ENCODE peak calls at places on chromosome 10, in seven cellular contexts. Z is mesendoderm; J is tibial nerve; L is HAP-1; B is choroid plexus epithelial cell; Y is transverse colon; W is CD4-positive, CD25-positive, alpha-beta regulatory T cell. M is an unnamed sample.

GRCh38 chr10:84176351-84176750 is 2.8 kb downstream of the GPR15LG start:
- DNase-seq in Z (no peak), J (no peak), L (no peak), B (no peak), Y (no peak), W (no peak), M (no peak)

GRCh38 chr10:6123467-6124042 is 34.7 kb downstream of the RBM17 start:
- DNase-seq in Z (no peak), J (no peak), L (no peak), B (no peak), Y (no peak), W (no peak), M (no peak)

GRCh38 chr10:77036993-77037734 is 600.4 kb downstream of the KCNMA1 start:
- DNase-seq in Z (peak), J (no peak), L (peak), B (peak), Y (no peak), W (peak), M (no peak)

GRCh38 chr10:95237376-95238170 is 43.5 kb downstream of the ACSM6 start:
- DNase-seq in Z (no peak), J (no peak), L (no peak), B (peak), Y (no peak), W (no peak), M (no peak)

GRCh38 chr10:87585565-87586514 is 73.8 kb upstream of the PAPSS2 start:
- DNase-seq in Z (no peak), J (no peak), L (peak), B (peak), Y (peak), W (no peak), M (peak)

GRCh38 chr10:97759157-97759980 is 12.4 kb downstream of the SFRP5 start:
- DNase-seq in Z (peak), J (peak), L (peak), B (peak), Y (peak), W (peak), M (peak)

GRCh38 chr10:76675951-76676587 is 961.5 kb downstream of the KCNMA1 start:
- DNase-seq in Z (no peak), J (peak), L (no peak), B (no peak), Y (peak), W (no peak), M (no peak)

GRCh38 chr10:95819620-95820329 is 63.8 kb downstream of the ENTPD1 start:
- DNase-seq in Z (no peak), J (no peak), L (no peak), B (peak), Y (no peak), W (no peak), M (no peak)

GRCh38 chr10:971150-971542 is 17.1 kb upstream of the GTPBP4 start:
- DNase-seq in Z (no peak), J (peak), L (no peak), B (peak), Y (no peak), W (no peak), M (peak)

GRCh38 chr10:92284112-92284704 is 6.7 kb downstream of the CPEB3 start:
- DNase-seq in Z (no peak), J (no peak), L (no peak), B (peak), Y (no peak), W (no peak), M (no peak)

GRCh38 chr10:123879596-123880257 is 11.9 kb downstream of the CPXM2 start:
- DNase-seq in Z (no peak), J (no peak), L (no peak), B (no peak), Y (no peak), W (no peak), M (no peak)

GRCh38 chr10:60313589-60313952 is 76.1 kb downstream of the ANK3 start:
- DNase-seq in Z (no peak), J (no peak), L (no peak), B (no peak), Y (no peak), W (no peak), M (no peak)

GRCh38 chr10:30786131-30786530 is 156.6 kb upstream of the LYZL2 start:
- DNase-seq in Z (no peak), J (no peak), L (no peak), B (no peak), Y (no peak), W (no peak), M (no peak)

GRCh38 chr10:29834990-29835569 is 200.3 kb upstream of the SVIL start:
- DNase-seq in Z (no peak), J (no peak), L (no peak), B (peak), Y (no peak), W (no peak), M (no peak)

GRCh38 chr10:48306870-48307531 is 524 bp downstream of the MAPK8 start:
- DNase-seq in Z (peak), J (peak), L (peak), B (peak), Y (peak), W (peak), M (peak)

GRCh38 chr10:3467052-3467906 is 294.7 kb upstream of the PITRM1 start:
- DNase-seq in Z (peak), J (peak), L (no peak), B (peak), Y (peak), W (no peak), M (peak)

DNA sequence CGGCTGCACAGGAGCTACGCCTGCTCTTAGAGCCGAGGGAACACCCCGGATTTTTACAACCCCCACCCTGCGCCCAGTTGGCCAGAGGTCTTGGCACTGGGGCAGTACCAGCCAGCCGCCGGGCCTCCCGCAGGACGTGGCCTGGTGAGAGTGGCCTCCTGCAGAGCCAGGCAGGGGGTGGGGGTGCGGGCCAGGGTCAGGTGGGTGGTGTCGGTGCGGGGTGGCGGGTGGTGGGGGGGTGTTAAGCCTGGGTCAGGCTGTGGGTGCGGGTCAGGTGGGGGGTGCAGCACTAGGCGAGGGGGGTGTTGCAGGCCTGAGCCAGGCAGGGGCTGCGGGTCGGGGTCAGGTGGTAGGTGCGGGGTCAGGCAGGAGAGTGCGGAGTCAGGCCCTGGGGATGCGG is 647 bp downstream of the ECHS1 start:
- DNase-seq in Z (no peak), J (no peak), L (no peak), B (no peak), Y (peak), W (no peak), M (no peak)
- H3K4me3 ChIP-seq in Z (no peak), J (peak), L (peak), B (peak), Y (peak), W (no peak), M (peak)

GRCh38 chr10:107915277-107915634 is 750.8 kb upstream of the SORCS1 start:
- DNase-seq in Z (peak), J (no peak), L (peak), B (peak), Y (no peak), W (no peak), M (no peak)
- H3K4me3 ChIP-seq in Z (peak), J (peak), L (peak), B (peak), Y (peak), W (no peak), M (peak)

GRCh38 chr10:61330669-61331068 is 122.5 kb downstream of the TMEM26 start:
- DNase-seq in Z (no peak), J (no peak), L (no peak), B (no peak), Y (no peak), W (no peak), M (no peak)
- H3K4me3 ChIP-seq in Z (no peak), J (no peak), L (no peak), B (no peak), Y (no peak), W (no peak), M (no peak)

GRCh38 chr10:100345570-100346330 is 1.3 kb upstream of the SCD start:
- DNase-seq in Z (no peak), J (no peak), L (no peak), B (peak), Y (no peak), W (no peak), M (no peak)
- H3K4me3 ChIP-seq in Z (peak), J (peak), L (peak), B (peak), Y (peak), W (peak), M (no peak)